ENCODE peak calls at places on chromosome 10, in four cellular contexts. D is foreskin fibroblast, G is fibroblast of mammary gland, H is A549. T is an unnamed sample.

GRCh38 chr10:13769926-13770325 is 183.2 kb downstream of the PRPF18 start:
- DNase-seq in D (no peak), G (peak), H (no peak), T (no peak)

GRCh38 chr10:125016611-125017202 is 74.8 kb downstream of the ZRANB1 start:
- DNase-seq in D (no peak), G (peak), H (no peak), T (no peak)

GRCh38 chr10:14474656-14475055 is 143.9 kb upstream of the FRMD4A start:
- DNase-seq in D (no peak), G (peak), H (no peak), T (no peak)

GRCh38 chr10:80104066-80104926 is 25.8 kb downstream of the TMEM254 start:
- DNase-seq in D (peak), G (peak), H (no peak), T (no peak)

GRCh38 chr10:58896229-58896628 is 280.2 kb upstream of the PHYHIPL start:
- DNase-seq in D (no peak), G (no peak), H (no peak), T (no peak)

GRCh38 chr10:3779146-3779707 is 5.8 kb downstream of the KLF6 start:
- DNase-seq in D (no peak), G (peak), H (no peak), T (no peak)

GRCh38 chr10:3976171-3976570 is 191.2 kb upstream of the KLF6 start:
- DNase-seq in D (no peak), G (no peak), H (no peak), T (no peak)

GRCh38 chr10:60731134-60731883 is 47.0 kb upstream of the CDK1 start:
- DNase-seq in D (no peak), G (no peak), H (no peak), T (no peak)

GRCh38 chr10:100128951-100129350 is 47.3 kb upstream of the CPN1 start:
- DNase-seq in D (no peak), G (no peak), H (no peak), T (no peak)

GRCh38 chr10:82089327-82089726 is 214.3 kb downstream of the NRG3 start:
- DNase-seq in D (no peak), G (no peak), H (no peak), T (no peak)

GRCh38 chr10:3825244-3825643 is 40.2 kb upstream of the KLF6 start:
- DNase-seq in D (peak), G (peak), H (peak), T (peak)

GRCh38 chr10:50381637-50382036 is 130.3 kb upstream of the ASAH2 start:
- DNase-seq in D (no peak), G (peak), H (no peak), T (no peak)

GRCh38 chr10:60305394-60305892 is 84.2 kb downstream of the ANK3 start:
- DNase-seq in D (no peak), G (peak), H (no peak), T (no peak)

GRCh38 chr10:106863549-106863948 is 301.0 kb downstream of the SORCS1 start:
- DNase-seq in D (no peak), G (no peak), H (no peak), T (no peak)

GRCh38 chr10:97572214-97572989 is at the start of gene ANKRD2:
- DNase-seq in D (peak), G (peak), H (peak), T (no peak)

GRCh38 chr10:3775671-3776551 is 9.1 kb downstream of the KLF6 start:
- DNase-seq in D (peak), G (peak), H (peak), T (no peak)

GRCh38 chr10:7279303-7279702 is 131.5 kb downstream of the SFMBT2 start:
- DNase-seq in D (no peak), G (no peak), H (no peak), T (no peak)

GRCh38 chr10:13632879-13633437 is 46.2 kb downstream of the PRPF18 start:
- DNase-seq in D (no peak), G (no peak), H (no peak), T (no peak)

GRCh38 chr10:118332948-118333710 is 9.0 kb downstream of the FAM204A start:
- DNase-seq in D (no peak), G (no peak), H (no peak), T (peak)

GRCh38 chr10:133276435-133277201 is at the start of gene ADAM8:
- DNase-seq in D (no peak), G (no peak), H (no peak), T (no peak)

GRCh38 chr10:7407368-7408002 is 3.3 kb downstream of the SFMBT2 start:
- DNase-seq in D (no peak), G (peak), H (no peak), T (no peak)

GRCh38 chr10:121862624-121863023 is 65.2 kb downstream of the ATE1 start:
- DNase-seq in D (no peak), G (no peak), H (peak), T (no peak)

GRCh38 chr10:46240684-46241565 is 45.9 kb upstream of the ANTXRL start:
- DNase-seq in D (no peak), G (no peak), H (no peak), T (no peak)

GRCh38 chr10:84460520-84460919 is 132.1 kb downstream of the CCSER2 start:
- DNase-seq in D (no peak), G (no peak), H (no peak), T (no peak)

DNA sequence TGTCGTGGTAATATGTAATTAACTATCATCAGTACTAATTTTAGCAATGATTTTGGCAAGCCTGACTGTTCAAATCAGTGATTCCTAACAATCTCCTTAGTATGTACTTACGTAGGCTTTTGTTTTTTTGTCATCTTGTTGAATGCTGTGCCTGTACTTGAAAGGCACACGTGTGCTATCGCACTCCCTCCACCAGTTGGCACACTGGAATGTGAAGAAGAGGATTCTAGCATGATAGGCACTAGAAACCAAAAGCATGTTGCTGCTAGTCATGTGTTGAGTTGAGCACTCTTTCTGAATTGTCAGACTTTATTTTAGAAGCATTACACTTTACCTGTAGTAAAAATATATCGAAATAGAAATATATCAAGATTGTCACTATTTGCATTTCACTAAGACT is 59.1 kb downstream of the TASOR2 start:
- DNase-seq in D (no peak), G (no peak), H (no peak), T (no peak)
- TF ChIP-seq CTCF in D (no peak), G (no peak), H (no peak), T (no peak)

GRCh38 chr10:29636178-29636577 is 1.4 kb upstream of the SVIL start:
- DNase-seq in D (peak), G (peak), H (peak), T (no peak)

GRCh38 chr10:29637537-29637936 is 2.8 kb upstream of the SVIL start:
- DNase-seq in D (no peak), G (no peak), H (no peak), T (no peak)

GRCh38 chr10:29634105-29634504 is 666 bp downstream of the SVIL start:
- DNase-seq in D (no peak), G (no peak), H (no peak), T (no peak)

GRCh38 chr10:29634764-29635625 is at the start of gene SVIL:
- DNase-seq in D (peak), G (peak), H (no peak), T (no peak)

GRCh38 chr10:29635711-29636144 is 957 bp upstream of the SVIL start:
- DNase-seq in D (no peak), G (peak), H (peak), T (no peak)
- H3K4me3 ChIP-seq in D (no peak), G (no peak), H (no peak), T (no peak)

DNA sequence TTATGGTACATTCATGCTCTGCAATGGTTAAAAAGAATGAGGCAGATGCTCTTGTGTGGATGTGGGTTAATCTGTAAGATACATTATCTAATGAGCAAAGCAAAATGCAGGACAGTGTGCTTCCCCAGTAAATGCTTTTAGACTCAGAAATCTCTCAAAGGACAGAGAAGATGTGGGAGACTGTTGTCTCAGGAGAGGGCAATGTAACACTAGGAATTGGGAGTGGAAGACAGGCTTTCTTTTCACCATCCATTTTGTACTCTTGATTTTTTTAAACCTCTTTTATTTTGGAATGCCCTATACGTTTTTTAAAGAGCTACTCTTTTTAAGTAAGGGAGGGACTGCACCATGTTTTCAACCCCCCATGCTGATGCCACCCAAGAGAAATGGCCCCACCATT is 77.5 kb upstream of the ADAM12 start:
- DNase-seq in D (no peak), G (peak), H (no peak), T (no peak)
- TF ChIP-seq CTCF in D (no peak), G (no peak), H (no peak), T (peak)

DNA sequence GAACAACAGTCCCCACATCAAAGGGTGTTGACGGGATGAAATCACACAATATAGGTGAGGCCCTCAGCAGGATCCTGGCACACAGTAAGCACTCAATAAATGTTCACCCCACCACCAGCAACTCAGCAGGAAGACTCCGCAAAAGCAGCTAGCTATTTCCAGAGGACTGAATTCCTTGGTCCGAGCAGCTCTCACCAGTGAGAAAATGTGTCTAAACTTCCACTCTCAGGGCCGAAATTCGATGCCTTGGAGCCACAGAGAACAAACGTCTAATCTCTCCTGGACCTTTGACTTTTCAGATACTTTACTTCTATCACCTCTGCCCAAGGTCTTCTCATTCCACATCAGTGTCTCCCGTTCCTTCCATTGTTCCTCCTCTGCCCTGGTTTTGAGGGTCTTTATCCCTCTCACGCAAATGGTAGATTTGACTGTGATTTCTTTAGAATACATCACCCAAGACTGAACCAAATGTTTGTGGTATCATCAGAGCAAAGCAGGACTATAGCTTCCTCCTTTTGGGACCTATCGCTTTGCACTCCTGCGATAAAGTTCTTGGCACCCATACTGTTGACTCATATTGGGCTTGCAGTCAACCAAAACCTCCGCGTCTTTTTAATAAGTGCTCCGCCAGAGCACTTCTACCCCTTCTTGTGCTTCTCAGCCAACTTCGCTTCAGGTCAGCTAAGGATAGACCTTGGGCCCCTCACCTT is 903 bp upstream of the NT5C2 start:
- DNase-seq in D (no peak), G (peak), H (no peak), T (no peak)
- H3K4me3 ChIP-seq in D (peak), G (peak), H (peak), T (peak)

DNA sequence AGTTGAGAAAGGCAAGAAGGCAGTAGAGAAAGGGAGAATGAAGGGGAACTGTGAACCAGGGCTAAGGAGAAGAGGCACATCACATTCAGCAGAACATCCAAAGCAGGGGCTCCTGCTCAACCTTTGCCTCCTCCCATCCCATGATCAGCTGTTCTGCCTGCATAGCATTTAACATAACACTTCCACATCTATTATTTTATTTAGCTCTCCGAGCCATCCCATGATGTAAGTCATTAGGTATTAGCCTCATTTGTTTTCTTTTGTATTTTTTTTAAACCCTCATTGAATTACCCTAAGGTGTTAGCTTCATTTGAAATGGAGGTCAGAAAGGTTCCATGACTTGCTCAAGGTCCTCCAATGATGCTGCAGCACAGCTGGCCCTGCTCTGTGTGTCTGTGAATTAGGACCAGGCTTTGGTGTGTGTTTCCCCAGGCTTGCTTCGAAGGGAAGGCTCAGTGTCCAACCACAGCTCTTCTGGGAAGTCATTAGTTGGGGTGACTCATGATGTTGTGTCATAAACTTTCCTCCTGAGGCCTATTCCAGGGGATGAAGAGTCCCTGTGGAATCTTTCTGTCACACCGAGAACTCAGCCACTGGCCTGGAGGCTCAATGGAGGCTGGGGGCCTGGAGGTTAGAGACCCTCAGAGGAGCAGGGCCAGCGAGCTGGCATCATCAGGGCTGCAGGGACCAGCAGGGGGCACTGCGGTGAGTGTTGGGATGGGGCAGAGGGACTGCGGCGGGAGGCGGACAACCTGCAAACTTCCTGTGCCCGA is 16.5 kb downstream of the NPFFR1 start:
- DNase-seq in D (peak), G (peak), H (peak), T (peak)
- TF ChIP-seq CTCF in D (no peak), G (peak), H (peak), T (peak)

GRCh38 chr10:62441953-62442352 is 67.8 kb downstream of the ZNF365 start:
- DNase-seq in D (no peak), G (no peak), H (no peak), T (no peak)
- H3K4me3 ChIP-seq in D (no peak), G (no peak), H (no peak), T (no peak)

T was measured in epithelial cell of proximal tubule.